ENCODE peak calls at places on chromosome 14, in six cellular contexts. P is astrocyte, L is GM23248, O is PC-3, X is neural progenitor cell, V is mammary epithelial cell. G is an unnamed sample.

GRCh38 chr14:65134651-65135579 is 32.6 kb upstream of the MAX start:
- DNase-seq in V (no peak), O (no peak), X (no peak), P (peak; percentile 59), L (peak; percentile 8), G (no peak)

GRCh38 chr14:93083898-93084297 is 31.8 kb downstream of the ITPK1 start:
- DNase-seq in L (no peak), X (no peak), O (no peak), P (no peak), V (no peak), G (no peak)

GRCh38 chr14:68779761-68780323 is 13.0 kb downstream of the ZFP36L1 start:
- DNase-seq in V (peak; percentile 64), X (no peak), P (peak; percentile 97), L (peak; percentile 97), O (peak; percentile 98), G (no peak)

GRCh38 chr14:101074124-101075024 is 170.9 kb upstream of the RTL1 start:
- DNase-seq in V (no peak), X (no peak), L (no peak), O (no peak), P (no peak), G (no peak)

GRCh38 chr14:59346796-59347510 is 118.2 kb downstream of the GPR135 start:
- DNase-seq in O (no peak), L (peak; percentile 50), X (no peak), V (no peak), P (peak; percentile 73), G (no peak)

GRCh38 chr14:58969951-58970751 is 218.3 kb upstream of the DAAM1 start:
- DNase-seq in O (no peak), X (peak; percentile 28), P (peak; percentile 67), L (no peak), V (no peak), G (peak; percentile 43)

GRCh38 chr14:55062517-55063351 is 11.3 kb downstream of the MAPK1IP1L start:
- DNase-seq in V (no peak), X (no peak), O (no peak), P (no peak), L (no peak), G (no peak)

GRCh38 chr14:68361231-68361630 is 431.6 kb downstream of the ZFP36L1 start:
- DNase-seq in O (peak; percentile 62), L (peak; percentile 65), P (peak; percentile 93), X (no peak), V (peak; percentile 12), G (no peak)

GRCh38 chr14:28709571-28710305 is 56.8 kb upstream of the FOXG1 start:
- DNase-seq in L (no peak), X (peak; percentile 6), O (no peak), P (peak; percentile 40), V (peak; percentile 2), G (no peak)

GRCh38 chr14:23930742-23931141 is 22.8 kb upstream of the DHRS4 start:
- DNase-seq in L (peak; percentile 86), P (peak; percentile 23), X (no peak), O (peak; percentile 7), V (no peak), G (no peak)

GRCh38 chr14:105845725-105846309 is 319.4 kb downstream of the TMEM121 start:
- DNase-seq in X (no peak), V (no peak), O (no peak), P (no peak), L (no peak), G (no peak)

GRCh38 chr14:23442721-23443356 is 7.4 kb upstream of the MYH7 start:
- DNase-seq in P (no peak), V (no peak), O (no peak), X (peak; percentile 78), L (no peak), G (no peak)

GRCh38 chr14:59044707-59045106 is 143.8 kb upstream of the DAAM1 start:
- DNase-seq in P (no peak), V (no peak), O (peak; percentile 39), L (no peak), X (no peak), G (no peak)

GRCh38 chr14:66813636-66814035 is 305.7 kb downstream of the GPHN start:
- DNase-seq in L (no peak), X (no peak), P (no peak), O (no peak), V (no peak), G (no peak)

GRCh38 chr14:101539929-101540328 is 21.4 kb upstream of the DIO3 start:
- DNase-seq in L (no peak), X (peak; percentile 36), P (no peak), V (no peak), O (no peak), G (no peak)

GRCh38 chr14:30375280-30375892 is 183.6 kb upstream of the G2E3 start:
- DNase-seq in O (peak; percentile 78), P (peak; percentile 11), V (peak; percentile 26), L (peak; percentile 62), X (peak; percentile 64), G (peak; percentile 33)

GRCh38 chr14:74429221-74429691 is 3.2 kb upstream of the SYNDIG1L start:
- DNase-seq in O (no peak), X (peak; percentile 43), L (no peak), V (no peak), P (no peak), G (peak; percentile 68)

GRCh38 chr14:49895480-49895879 is 2.6 kb downstream of the ARF6 start:
- DNase-seq in L (peak; percentile 47), P (no peak), X (no peak), V (peak; percentile 39), O (peak; percentile 47), G (no peak)

GRCh38 chr14:40003773-40004172 is 571.5 kb upstream of the FBXO33 start:
- DNase-seq in O (no peak), L (no peak), P (no peak), V (no peak), X (no peak), G (no peak)

GRCh38 chr14:32379447-32379846 is 50.3 kb downstream of the AKAP6 start:
- DNase-seq in X (no peak), V (no peak), L (no peak), O (no peak), P (no peak), G (no peak)

GRCh38 chr14:35368139-35368460 is 36.4 kb downstream of the NFKBIA start:
- DNase-seq in P (no peak), L (no peak), V (no peak), X (no peak), O (no peak), G (no peak)
- H3K9ac ChIP-seq in P (no peak overlapping the region), L (no peak overlapping the region), V (no peak overlapping the region), X (no peak overlapping the region), O (no peak overlapping the region), G (no peak overlapping the region)

GRCh38 chr14:97802430-97802829 is 1005.2 kb downstream of the VRK1 start:
- DNase-seq in O (peak; percentile 72), L (no peak), V (no peak), X (no peak), P (peak; percentile 26), G (no peak)
- H3K4me1 ChIP-seq in O (peaks cover 10% of the 10 kb centered on the region), L (no peaks in the 10 kb centered on the region), V (no peaks in the 10 kb centered on the region), X (peaks cover 18% of the 10 kb centered on the region), P (no peaks in the 10 kb centered on the region), G (no peaks in the 10 kb centered on the region)

GRCh38 chr14:87967496-87967895 is 25.5 kb downstream of the GALC start:
- DNase-seq in X (no peak), O (no peak), P (no peak), L (no peak), V (no peak), G (no peak)
- H3K36me3 ChIP-seq in X (no peaks in the 10 kb centered on the region), O (no peaks in the 10 kb centered on the region), P (no peaks in the 10 kb centered on the region), L (no peaks in the 10 kb centered on the region), V (no peaks in the 10 kb centered on the region), G (no peaks in the 10 kb centered on the region)

DNA sequence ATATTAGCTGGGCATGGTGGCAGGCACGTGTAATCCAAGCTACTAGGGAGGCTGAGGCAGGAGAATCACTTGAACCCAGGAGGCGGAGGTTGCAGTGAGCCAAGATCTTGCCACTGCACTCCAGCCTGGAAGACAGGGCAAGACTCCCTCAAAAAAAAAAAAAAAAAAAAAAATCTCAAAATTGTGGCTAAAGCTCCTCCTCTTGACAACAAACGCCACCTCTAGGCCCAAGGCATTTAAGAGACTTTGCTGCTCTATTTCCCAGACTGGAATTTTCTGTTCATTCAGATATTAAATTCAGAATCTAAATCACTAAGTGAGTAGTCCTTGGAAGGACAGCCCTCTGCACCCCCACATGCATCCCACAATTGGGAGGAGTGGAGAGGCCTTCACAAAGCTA is 1.4 kb downstream of the ZFYVE1 start:
- DNase-seq in V (no peak), X (no peak), P (no peak), L (peak; percentile 70), O (peak; percentile 33), G (no peak)
- H3K9ac ChIP-seq in V (peak overlapping the region; percentile 10), X (no peak overlapping the region), P (peak overlapping the region; percentile 90), L (peak overlapping the region; percentile 83), O (peak overlapping the region; percentile 68), G (no peak overlapping the region)

GRCh38 chr14:90512332-90512951 is 115.6 kb downstream of the CALM1 start:
- DNase-seq in P (no peak), X (no peak), O (peak; percentile 18), V (no peak), L (no peak), G (no peak)

GRCh38 chr14:90513151-90514014 is 116.6 kb downstream of the CALM1 start:
- DNase-seq in L (peak; percentile 39), P (no peak), O (peak; percentile 90), X (peak; percentile 71), V (peak; percentile 81), G (no peak)

GRCh38 chr14:90510208-90510607 is 113.4 kb downstream of the CALM1 start:
- DNase-seq in O (peak; percentile 10), P (no peak), L (no peak), V (no peak), X (no peak), G (no peak)

GRCh38 chr14:90511252-90511651 is 114.4 kb downstream of the CALM1 start:
- DNase-seq in X (no peak), P (no peak), V (no peak), L (no peak), O (no peak), G (no peak)

DNA sequence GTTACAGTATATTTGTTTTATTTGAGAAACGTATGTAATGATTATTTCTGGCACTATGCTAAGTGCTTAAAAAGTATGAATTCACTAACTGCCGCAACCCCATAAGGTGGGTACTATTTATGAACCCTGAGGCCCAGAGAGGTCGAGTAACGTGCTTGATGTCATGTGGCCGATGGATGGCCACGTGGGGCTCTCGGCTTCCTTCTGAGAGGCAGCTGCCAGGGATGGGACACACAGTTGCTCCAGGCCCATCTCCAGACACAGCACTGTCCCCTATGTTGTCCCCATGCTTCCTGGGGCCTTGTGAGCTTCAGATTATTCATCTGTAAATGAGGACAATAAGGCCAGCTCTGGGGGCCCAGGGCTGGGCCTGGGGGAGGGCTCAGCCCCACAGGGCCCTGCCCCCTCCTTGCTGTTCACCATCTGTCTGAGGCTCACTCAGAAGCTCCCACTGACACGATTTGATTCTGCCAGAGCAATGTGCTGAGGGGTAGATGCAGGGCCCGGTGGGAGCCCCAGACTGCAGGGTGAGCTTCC is 115.0 kb downstream of the CALM1 start:
- DNase-seq in L (no peak), P (no peak), O (no peak), X (no peak), V (no peak), G (no peak)
- H3K4me1 ChIP-seq in L (no peaks in the 10 kb centered on the region), P (no peaks in the 10 kb centered on the region), O (peaks cover 48% of the 10 kb centered on the region), X (peaks cover 13% of the 10 kb centered on the region), V (peaks cover 27% of the 10 kb centered on the region), G (peaks cover 25% of the 10 kb centered on the region)

GRCh38 chr14:103501921-103502669 is 20.5 kb downstream of the CKB start:
- DNase-seq in X (no peak), O (no peak), L (no peak), P (no peak), V (peak; percentile 35), G (no peak)
- H3K36me3 ChIP-seq in X (peaks cover 15% of the 10 kb centered on the region), O (peaks cover 46% of the 10 kb centered on the region), L (peaks cover 51% of the 10 kb centered on the region), P (peaks cover 50% of the 10 kb centered on the region), V (peaks cover 35% of the 10 kb centered on the region), G (peaks cover 59% of the 10 kb centered on the region)

G was measured in NT2/D1.